ENCODE peak calls at places on chromosomes 5 and 9, in four cellular contexts. K, I, A and P are unnamed samples.

GRCh38 chr5:76561247-76561891 is 61.8 kb downstream of the F2RL2 start:
- DNase-seq in K (no peak), A (no peak), I (no peak), P (no peak)

GRCh38 chr9:124280176-124280691 is 22.5 kb downstream of the NEK6 start:
- DNase-seq in K (no peak), I (peak), A (no peak), P (peak)

GRCh38 chr5:90334746-90335145 is 74.8 kb downstream of the CETN3 start:
- DNase-seq in K (no peak), A (no peak), I (no peak), P (no peak)

GRCh38 chr5:50967388-50968039 is 301.1 kb downstream of the PARP8 start:
- DNase-seq in I (no peak), K (no peak), A (peak), P (no peak)

GRCh38 chr9:96048116-96048953 is 172.8 kb downstream of the ERCC6L2 start:
- DNase-seq in K (no peak), I (no peak), A (no peak), P (no peak)

GRCh38 chr5:65663804-65664521 is 39.1 kb downstream of the SHLD3 start:
- DNase-seq in A (no peak), I (peak), K (no peak), P (no peak)

GRCh38 chr5:68562308-68562707 is 346.8 kb downstream of the PIK3R1 start:
- DNase-seq in A (no peak), I (peak), K (no peak), P (no peak)

GRCh38 chr5:91139572-91140200 is 243.4 kb downstream of the ARRDC3 start:
- DNase-seq in A (no peak), I (no peak), K (no peak), P (no peak)

GRCh38 chr9:114278881-114279570 is 43.9 kb upstream of the ORM1 start:
- DNase-seq in I (peak), A (peak), K (no peak), P (no peak)

GRCh38 chr5:126805108-126805507 is 28.2 kb downstream of the LMNB1 start:
- DNase-seq in I (peak), K (no peak), A (no peak), P (no peak)

GRCh38 chr5:115657883-115658233 is 32.0 kb upstream of the TMED7 start:
- DNase-seq in I (peak), K (no peak), A (no peak), P (no peak)

GRCh38 chr5:172533399-172534228 is 79.3 kb upstream of the SH3PXD2B start:
- DNase-seq in I (no peak), A (no peak), K (no peak), P (peak)

GRCh38 chr5:95760291-95761191 is 29.4 kb downstream of the RHOBTB3 start:
- DNase-seq in A (no peak), K (no peak), I (peak), P (no peak)